ENCODE peak calls at places on chromosomes 2 and 18, in six cellular contexts. R is HFFc6; Z is activated T-helper 9 cell treated with anti-CD3 and anti-CD28 coated beads, Interleukin-2, amount 50 U/mL, for 16 hours; C is transverse colon; F is T-helper 2 cell; D is M059J. J is an unnamed sample.

GRCh38 chr2:223601932-223602676 is at the start of gene SCG2:
- DNase-seq in R (peak), C (peak), Z (no peak), D (peak), F (no peak), J (peak)

GRCh38 chr2:164514491-164514890 is 106.8 kb downstream of the GRB14 start:
- DNase-seq in C (no peak), F (no peak), Z (no peak), R (no peak), D (peak), J (peak)

GRCh38 chr2:44230378-44230777 is 44.9 kb upstream of the SLC3A1 start:
- DNase-seq in Z (no peak), F (no peak), C (no peak), D (no peak), R (no peak), J (no peak)

GRCh38 chr2:10231551-10232085 is 71.1 kb upstream of the HPCAL1 start:
- DNase-seq in C (no peak), F (no peak), D (no peak), R (no peak), Z (no peak), J (no peak)

GRCh38 chr18:55699233-55699765 is 111.3 kb upstream of the TCF4 start:
- DNase-seq in Z (no peak), D (no peak), R (no peak), F (no peak), C (no peak), J (no peak)

GRCh38 chr2:120780402-120780801 is 44.7 kb downstream of the GLI2 start:
- DNase-seq in R (no peak), C (no peak), Z (no peak), D (peak), F (no peak), J (no peak)

GRCh38 chr2:181058378-181059269 is 78.2 kb downstream of the UBE2E3 start:
- DNase-seq in C (peak), F (no peak), Z (no peak), R (no peak), D (no peak), J (peak)

GRCh38 chr18:62717059-62717849 is 1.9 kb downstream of the PHLPP1 start:
- DNase-seq in F (peak), R (peak), Z (peak), C (peak), D (peak), J (peak)

GRCh38 chr2:96353032-96353561 is 17.5 kb downstream of the NCAPH start:
- DNase-seq in R (no peak), C (no peak), F (no peak), D (no peak), Z (no peak), J (peak)

GRCh38 chr2:70241338-70241737 is 7.1 kb downstream of the TIA1 start:
- DNase-seq in R (no peak), F (no peak), C (no peak), D (peak), Z (no peak), J (no peak)

GRCh38 chr2:216578325-216578724 is 54.9 kb upstream of the IGFBP2 start:
- DNase-seq in D (peak), R (no peak), C (no peak), F (no peak), Z (no peak), J (no peak)

GRCh38 chr2:219483451-219484342 is 15.0 kb upstream of the GMPPA start:
- DNase-seq in D (no peak), R (no peak), F (no peak), Z (no peak), C (no peak), J (no peak)

GRCh38 chr2:27071990-27072830 is 756 bp upstream of the OST4 start:
- DNase-seq in Z (peak), F (no peak), C (peak), R (no peak), D (no peak), J (peak)

GRCh38 chr2:140122001-140122400 is 1341.8 kb upstream of the NXPH2 start:
- DNase-seq in F (no peak), Z (no peak), D (peak), C (no peak), R (no peak), J (no peak)

GRCh38 chr2:218895758-218896500 is 15.3 kb downstream of the WNT10A start:
- DNase-seq in Z (no peak), C (no peak), R (no peak), F (no peak), D (peak), J (no peak)

GRCh38 chr2:60553496-60553991 is at the start of gene BCL11A:
- DNase-seq in F (no peak), Z (no peak), C (peak), D (peak), R (peak), J (peak)

GRCh38 chr2:88810017-88810416 is 118.5 kb downstream of the RPIA start:
- DNase-seq in Z (no peak), D (no peak), C (no peak), F (no peak), R (no peak), J (no peak)

GRCh38 chr2:74249406-74250122 is 51.1 kb downstream of the MTHFD2 start:
- DNase-seq in Z (no peak), F (no peak), C (no peak), R (no peak), D (no peak), J (no peak)

GRCh38 chr18:79872852-79873444 is 75.2 kb downstream of the KCNG2 start:
- DNase-seq in D (no peak), R (no peak), C (no peak), F (no peak), Z (no peak), J (no peak)

GRCh38 chr2:31235504-31235902 is 1.6 kb downstream of the EHD3 start:
- DNase-seq in F (no peak), R (peak), Z (no peak), D (peak), C (no peak), J (peak)

GRCh38 chr2:20326163-20326780 is 24.4 kb downstream of the PUM2 start:
- DNase-seq in D (peak), Z (peak), R (peak), F (peak), C (peak), J (peak)

GRCh38 chr2:232264081-232264480 is 114.5 kb upstream of the ALPP start:
- DNase-seq in Z (no peak), R (no peak), D (no peak), F (no peak), C (no peak), J (no peak)

GRCh38 chr2:18282026-18282425 is 278.4 kb downstream of the RDH14 start:
- DNase-seq in D (no peak), Z (no peak), R (no peak), F (no peak), C (no peak), J (no peak)

GRCh38 chr2:49914281-49914680 is 760.0 kb upstream of the FSHR start:
- DNase-seq in R (no peak), C (no peak), D (peak), F (no peak), Z (no peak), J (peak)

J was measured in MCF 10A.